ENCODE peak calls at places on chromosomes 12 and 14, in ten cellular contexts. One of them, this sample, is unnamed.

GRCh38 chr14:22296722-22297121 is 292.3 kb downstream of the DAD1 start:
- DNase-seq in endothelial cell: no peak
- DNase-seq in dorsolateral prefrontal cortex: no peak
- DNase-seq in sigmoid colon: no peak
- DNase-seq in A673: no peak
- DNase-seq in uterus: no peak
- DNase-seq in progenitor cell of endocrine pancreas: no peak
- DNase-seq in AG09319: no peak
- DNase-seq in heart right ventricle: no peak
- DNase-seq in astrocyte of the spinal cord: peak; percentile 74
- DNase-seq in this sample: no peak

GRCh38 chr14:91113829-91114078 is at the start of gene DGLUCY:
- DNase-seq in endothelial cell: no peak
- DNase-seq in dorsolateral prefrontal cortex: no peak
- DNase-seq in sigmoid colon: peak; percentile 94
- DNase-seq in A673: peak; percentile 87
- DNase-seq in uterus: peak; percentile 80
- DNase-seq in progenitor cell of endocrine pancreas: no peak
- DNase-seq in AG09319: no peak
- DNase-seq in heart right ventricle: peak; percentile 84
- DNase-seq in astrocyte of the spinal cord: no peak
- DNase-seq in this sample: no peak

GRCh38 chr12:52673216-52673615 is 7.0 kb downstream of the KRT1 start:
- DNase-seq in endothelial cell: no peak
- DNase-seq in dorsolateral prefrontal cortex: no peak
- DNase-seq in sigmoid colon: no peak
- DNase-seq in A673: no peak
- DNase-seq in uterus: no peak
- DNase-seq in progenitor cell of endocrine pancreas: no peak
- DNase-seq in AG09319: no peak
- DNase-seq in heart right ventricle: no peak
- DNase-seq in astrocyte of the spinal cord: no peak
- DNase-seq in this sample: no peak

GRCh38 chr14:103061482-103061976 is 4.2 kb upstream of the CDC42BPB start:
- DNase-seq in endothelial cell: no peak
- DNase-seq in dorsolateral prefrontal cortex: no peak
- DNase-seq in sigmoid colon: peak; percentile 33
- DNase-seq in A673: no peak
- DNase-seq in uterus: no peak
- DNase-seq in progenitor cell of endocrine pancreas: no peak
- DNase-seq in AG09319: no peak
- DNase-seq in heart right ventricle: no peak
- DNase-seq in astrocyte of the spinal cord: no peak
- DNase-seq in this sample: no peak

GRCh38 chr12:124869011-124869665 is 5.5 kb upstream of the SCARB1 start:
- DNase-seq in endothelial cell: no peak
- DNase-seq in dorsolateral prefrontal cortex: no peak
- DNase-seq in sigmoid colon: no peak
- DNase-seq in A673: no peak
- DNase-seq in uterus: no peak
- DNase-seq in progenitor cell of endocrine pancreas: no peak
- DNase-seq in AG09319: no peak
- DNase-seq in heart right ventricle: no peak
- DNase-seq in astrocyte of the spinal cord: no peak
- DNase-seq in this sample: no peak

GRCh38 chr12:20421338-20421890 is 53.1 kb downstream of the PDE3A start:
- DNase-seq in endothelial cell: no peak
- DNase-seq in dorsolateral prefrontal cortex: no peak
- DNase-seq in sigmoid colon: no peak
- DNase-seq in A673: no peak
- DNase-seq in uterus: no peak
- DNase-seq in progenitor cell of endocrine pancreas: no peak
- DNase-seq in AG09319: no peak
- DNase-seq in heart right ventricle: no peak
- DNase-seq in astrocyte of the spinal cord: peak; percentile 24
- DNase-seq in this sample: peak; percentile 8

GRCh38 chr12:130799051-130799450 is 40.0 kb downstream of the STX2 start:
- DNase-seq in endothelial cell: no peak
- DNase-seq in dorsolateral prefrontal cortex: no peak
- DNase-seq in sigmoid colon: no peak
- DNase-seq in A673: no peak
- DNase-seq in uterus: no peak
- DNase-seq in progenitor cell of endocrine pancreas: no peak
- DNase-seq in AG09319: no peak
- DNase-seq in heart right ventricle: no peak
- DNase-seq in astrocyte of the spinal cord: no peak
- DNase-seq in this sample: no peak

GRCh38 chr12:44930972-44931600 is 55.0 kb upstream of the NELL2 start:
- DNase-seq in endothelial cell: no peak
- DNase-seq in dorsolateral prefrontal cortex: no peak
- DNase-seq in sigmoid colon: no peak
- DNase-seq in A673: peak; percentile 96
- DNase-seq in uterus: no peak
- DNase-seq in progenitor cell of endocrine pancreas: no peak
- DNase-seq in AG09319: peak; percentile 14
- DNase-seq in heart right ventricle: no peak
- DNase-seq in astrocyte of the spinal cord: peak; percentile 64
- DNase-seq in this sample: peak; percentile 20

GRCh38 chr12:45962553-45963325 is 27.6 kb downstream of the SCAF11 start:
- DNase-seq in endothelial cell: no peak
- DNase-seq in dorsolateral prefrontal cortex: no peak
- DNase-seq in sigmoid colon: no peak
- DNase-seq in A673: no peak
- DNase-seq in uterus: no peak
- DNase-seq in progenitor cell of endocrine pancreas: no peak
- DNase-seq in AG09319: no peak
- DNase-seq in heart right ventricle: no peak
- DNase-seq in astrocyte of the spinal cord: no peak
- DNase-seq in this sample: no peak

GRCh38 chr14:24206260-24207103 is 986 bp downstream of the TSSK4 start:
- DNase-seq in endothelial cell: no peak
- DNase-seq in dorsolateral prefrontal cortex: no peak
- DNase-seq in sigmoid colon: peak; percentile 26
- DNase-seq in A673: no peak
- DNase-seq in uterus: no peak
- DNase-seq in progenitor cell of endocrine pancreas: no peak
- DNase-seq in AG09319: no peak
- DNase-seq in heart right ventricle: no peak
- DNase-seq in astrocyte of the spinal cord: no peak
- DNase-seq in this sample: no peak

GRCh38 chr12:108850854-108851573 is 6.4 kb downstream of the SSH1 start:
- DNase-seq in endothelial cell: no peak
- DNase-seq in dorsolateral prefrontal cortex: no peak
- DNase-seq in sigmoid colon: peak; percentile 81
- DNase-seq in A673: peak; percentile 76
- DNase-seq in uterus: peak; percentile 62
- DNase-seq in progenitor cell of endocrine pancreas: no peak
- DNase-seq in AG09319: no peak
- DNase-seq in heart right ventricle: peak; percentile 62
- DNase-seq in astrocyte of the spinal cord: peak; percentile 81
- DNase-seq in this sample: no peak
- TF ChIP-seq CTCF in endothelial cell: no peak
- TF ChIP-seq CTCF in dorsolateral prefrontal cortex: no peak
- TF ChIP-seq CTCF in sigmoid colon: no peak
- TF ChIP-seq CTCF in A673: no peak
- TF ChIP-seq CTCF in uterus: no peak
- TF ChIP-seq CTCF in progenitor cell of endocrine pancreas: no peak
- TF ChIP-seq CTCF in AG09319: no peak
- TF ChIP-seq CTCF in heart right ventricle: peak; percentile 17
- TF ChIP-seq CTCF in astrocyte of the spinal cord: peak; percentile 16
- TF ChIP-seq CTCF in this sample: no peak

GRCh38 chr12:65941388-65941787 is 117.1 kb downstream of the HMGA2 start:
- DNase-seq in endothelial cell: no peak
- DNase-seq in dorsolateral prefrontal cortex: no peak
- DNase-seq in sigmoid colon: no peak
- DNase-seq in A673: no peak
- DNase-seq in uterus: no peak
- DNase-seq in progenitor cell of endocrine pancreas: no peak
- DNase-seq in AG09319: peak; percentile 65
- DNase-seq in heart right ventricle: no peak
- DNase-seq in astrocyte of the spinal cord: peak; percentile 93
- DNase-seq in this sample: no peak

GRCh38 chr12:65945457-65945856 is 121.2 kb downstream of the HMGA2 start:
- DNase-seq in endothelial cell: no peak
- DNase-seq in dorsolateral prefrontal cortex: no peak
- DNase-seq in sigmoid colon: no peak
- DNase-seq in A673: no peak
- DNase-seq in uterus: no peak
- DNase-seq in progenitor cell of endocrine pancreas: no peak
- DNase-seq in AG09319: no peak
- DNase-seq in heart right ventricle: no peak
- DNase-seq in astrocyte of the spinal cord: no peak
- DNase-seq in this sample: no peak

GRCh38 chr12:65944637-65945036 is 120.4 kb downstream of the HMGA2 start:
- DNase-seq in endothelial cell: no peak
- DNase-seq in dorsolateral prefrontal cortex: no peak
- DNase-seq in sigmoid colon: no peak
- DNase-seq in A673: no peak
- DNase-seq in uterus: no peak
- DNase-seq in progenitor cell of endocrine pancreas: no peak
- DNase-seq in AG09319: no peak
- DNase-seq in heart right ventricle: no peak
- DNase-seq in astrocyte of the spinal cord: no peak
- DNase-seq in this sample: no peak

GRCh38 chr12:65940744-65941143 is 116.5 kb downstream of the HMGA2 start:
- DNase-seq in endothelial cell: no peak
- DNase-seq in dorsolateral prefrontal cortex: no peak
- DNase-seq in sigmoid colon: no peak
- DNase-seq in A673: no peak
- DNase-seq in uterus: no peak
- DNase-seq in progenitor cell of endocrine pancreas: no peak
- DNase-seq in AG09319: no peak
- DNase-seq in heart right ventricle: no peak
- DNase-seq in astrocyte of the spinal cord: no peak
- DNase-seq in this sample: no peak

DNA sequence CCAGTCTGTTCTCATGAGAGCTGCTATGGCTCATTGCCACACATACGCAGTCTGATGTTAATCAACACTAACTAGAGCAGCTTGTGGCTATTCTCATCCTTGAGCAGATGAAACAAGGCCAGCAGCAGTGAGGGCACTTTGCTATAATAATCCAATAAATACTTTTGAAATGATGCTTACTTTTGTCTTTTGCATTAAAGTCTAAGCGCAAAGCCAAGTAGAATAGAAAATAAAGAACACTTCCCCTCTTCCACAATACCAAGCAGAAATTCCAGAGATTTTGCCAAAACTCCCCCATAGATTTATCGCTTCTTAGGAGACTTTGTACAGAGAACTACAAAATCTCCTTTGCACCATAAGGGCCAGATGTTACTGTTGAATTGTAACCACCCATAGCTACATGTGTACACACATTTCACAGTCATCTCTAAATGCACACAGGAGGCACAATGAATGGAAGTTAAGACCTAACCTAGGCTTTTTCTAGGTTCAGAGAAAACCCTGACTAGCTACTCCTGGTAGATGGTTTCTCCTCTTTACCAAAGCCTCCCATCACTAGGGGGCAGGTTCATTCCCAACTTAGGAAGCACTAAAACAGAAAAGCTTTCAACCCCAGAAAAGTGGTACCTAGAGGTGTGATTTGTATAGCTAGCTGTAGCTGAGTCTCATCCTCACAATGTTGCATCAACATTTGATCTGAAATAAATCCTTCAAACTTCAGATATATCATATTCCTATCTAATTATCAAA is 119.3 kb downstream of the HMGA2 start:
- DNase-seq in endothelial cell: no peak
- DNase-seq in dorsolateral prefrontal cortex: no peak
- DNase-seq in sigmoid colon: no peak
- DNase-seq in A673: no peak
- DNase-seq in uterus: no peak
- DNase-seq in progenitor cell of endocrine pancreas: no peak
- DNase-seq in AG09319: no peak
- DNase-seq in heart right ventricle: no peak
- DNase-seq in astrocyte of the spinal cord: no peak
- DNase-seq in this sample: no peak
- TF ChIP-seq CTCF in endothelial cell: no peak
- TF ChIP-seq CTCF in dorsolateral prefrontal cortex: no peak
- TF ChIP-seq CTCF in sigmoid colon: no peak
- TF ChIP-seq CTCF in A673: peak; percentile 36
- TF ChIP-seq CTCF in uterus: no peak
- TF ChIP-seq CTCF in progenitor cell of endocrine pancreas: no peak
- TF ChIP-seq CTCF in AG09319: peak; percentile 17
- TF ChIP-seq CTCF in heart right ventricle: no peak
- TF ChIP-seq CTCF in astrocyte of the spinal cord: peak; percentile 21
- TF ChIP-seq CTCF in this sample: no peak

GRCh38 chr14:37583358-37584210 is 11.5 kb downstream of the FOXA1 start:
- DNase-seq in endothelial cell: no peak
- DNase-seq in dorsolateral prefrontal cortex: no peak
- DNase-seq in sigmoid colon: no peak
- DNase-seq in A673: no peak
- DNase-seq in uterus: no peak
- DNase-seq in progenitor cell of endocrine pancreas: peak; percentile 49
- DNase-seq in AG09319: no peak
- DNase-seq in heart right ventricle: peak; percentile 7
- DNase-seq in astrocyte of the spinal cord: no peak
- DNase-seq in this sample: peak; percentile 40
- TF ChIP-seq CTCF in endothelial cell: no peak
- TF ChIP-seq CTCF in dorsolateral prefrontal cortex: no peak
- TF ChIP-seq CTCF in sigmoid colon: no peak
- TF ChIP-seq CTCF in A673: no peak
- TF ChIP-seq CTCF in uterus: no peak
- TF ChIP-seq CTCF in progenitor cell of endocrine pancreas: peak; percentile 14
- TF ChIP-seq CTCF in AG09319: no peak
- TF ChIP-seq CTCF in heart right ventricle: no peak
- TF ChIP-seq CTCF in astrocyte of the spinal cord: no peak
- TF ChIP-seq CTCF in this sample: no peak

GRCh38 chr14:71320107-71320733 is 413.0 kb downstream of the PCNX1 start:
- DNase-seq in endothelial cell: peak; percentile 98
- DNase-seq in dorsolateral prefrontal cortex: peak; percentile 99
- DNase-seq in sigmoid colon: peak; percentile 99
- DNase-seq in A673: peak; percentile 100
- DNase-seq in uterus: peak; percentile 97
- DNase-seq in progenitor cell of endocrine pancreas: peak; percentile 96
- DNase-seq in AG09319: peak; percentile 99
- DNase-seq in heart right ventricle: peak; percentile 98
- DNase-seq in astrocyte of the spinal cord: peak; percentile 99
- DNase-seq in this sample: peak; percentile 97
- TF ChIP-seq CTCF in endothelial cell: no peak
- TF ChIP-seq CTCF in dorsolateral prefrontal cortex: no peak
- TF ChIP-seq CTCF in sigmoid colon: no peak
- TF ChIP-seq CTCF in A673: no peak
- TF ChIP-seq CTCF in uterus: no peak
- TF ChIP-seq CTCF in progenitor cell of endocrine pancreas: no peak
- TF ChIP-seq CTCF in AG09319: no peak
- TF ChIP-seq CTCF in heart right ventricle: no peak
- TF ChIP-seq CTCF in astrocyte of the spinal cord: no peak
- TF ChIP-seq CTCF in this sample: no peak

This sample was measured in nephron progenitor cell.